ENCODE peak calls at places on chromosomes 11 and 22, in six cellular contexts. One of them, this sample, is unnamed.

GRCh38 chr22:38601221-38601764 is 31.3 kb upstream of the DMC1 start:
- DNase-seq in K562: no peak
- DNase-seq in GM23338: no peak
- DNase-seq in GM12891: no peak
- DNase-seq in breast epithelium: no peak
- DNase-seq in HL-60: no peak
- DNase-seq in this sample: no peak

GRCh38 chr22:45974498-45974897 is 2.5 kb downstream of the WNT7B start:
- DNase-seq in K562: no peak
- DNase-seq in GM23338: no peak
- DNase-seq in GM12891: no peak
- DNase-seq in breast epithelium: no peak
- DNase-seq in HL-60: no peak
- DNase-seq in this sample: no peak

GRCh38 chr22:23223566-23224317 is 43.4 kb downstream of the BCR start:
- DNase-seq in K562: no peak
- DNase-seq in GM23338: no peak
- DNase-seq in GM12891: no peak
- DNase-seq in breast epithelium: no peak
- DNase-seq in HL-60: no peak
- DNase-seq in this sample: peak; percentile 26

GRCh38 chr11:95289378-95289777 is 58.4 kb upstream of the SESN3 start:
- DNase-seq in K562: no peak
- DNase-seq in GM23338: no peak
- DNase-seq in GM12891: no peak
- DNase-seq in breast epithelium: no peak
- DNase-seq in HL-60: no peak
- DNase-seq in this sample: no peak

GRCh38 chr22:21764038-21764804 is 28.6 kb upstream of the YPEL1 start:
- DNase-seq in K562: no peak
- DNase-seq in GM23338: no peak
- DNase-seq in GM12891: no peak
- DNase-seq in breast epithelium: no peak
- DNase-seq in HL-60: no peak
- DNase-seq in this sample: no peak

GRCh38 chr11:93225642-93226041 is 27.9 kb upstream of the SLC36A4 start:
- DNase-seq in K562: peak; percentile 9
- DNase-seq in GM23338: peak; percentile 8
- DNase-seq in GM12891: no peak
- DNase-seq in breast epithelium: no peak
- DNase-seq in HL-60: no peak
- DNase-seq in this sample: no peak

GRCh38 chr11:117220568-117220967 is 11.3 kb downstream of the PCSK7 start:
- DNase-seq in K562: no peak
- DNase-seq in GM23338: no peak
- DNase-seq in GM12891: no peak
- DNase-seq in breast epithelium: peak; percentile 71
- DNase-seq in HL-60: no peak
- DNase-seq in this sample: no peak

GRCh38 chr22:31173386-31174145 is 13.6 kb downstream of the RNF185 start:
- DNase-seq in K562: no peak
- DNase-seq in GM23338: no peak
- DNase-seq in GM12891: no peak
- DNase-seq in breast epithelium: no peak
- DNase-seq in HL-60: no peak
- DNase-seq in this sample: no peak

GRCh38 chr11:61785837-61786402 is 6.5 kb downstream of the TMEM258 start:
- DNase-seq in K562: no peak
- DNase-seq in GM23338: no peak
- DNase-seq in GM12891: no peak
- DNase-seq in breast epithelium: no peak
- DNase-seq in HL-60: no peak
- DNase-seq in this sample: no peak
- TF ChIP-seq POLR2AphosphoS5 in K562: peak; percentile 7
- TF ChIP-seq POLR2AphosphoS5 in GM23338: no peak
- TF ChIP-seq POLR2AphosphoS5 in GM12891: no peak
- TF ChIP-seq POLR2AphosphoS5 in breast epithelium: no peak
- TF ChIP-seq POLR2AphosphoS5 in HL-60: no peak
- TF ChIP-seq POLR2AphosphoS5 in this sample: no peak

GRCh38 chr11:73983764-73984543 is 1.3 kb upstream of the UCP2 start:
- DNase-seq in K562: no peak
- DNase-seq in GM23338: no peak
- DNase-seq in GM12891: no peak
- DNase-seq in breast epithelium: no peak
- DNase-seq in HL-60: peak; percentile 45
- DNase-seq in this sample: no peak

GRCh38 chr11:73982595-73982989 is at the start of gene UCP2:
- DNase-seq in K562: peak; percentile 91
- DNase-seq in GM23338: peak; percentile 84
- DNase-seq in GM12891: peak; percentile 65
- DNase-seq in breast epithelium: peak; percentile 67
- DNase-seq in HL-60: peak; percentile 86
- DNase-seq in this sample: peak; percentile 90

GRCh38 chr11:73981051-73981805 is 1.4 kb downstream of the UCP2 start:
- DNase-seq in K562: no peak
- DNase-seq in GM23338: no peak
- DNase-seq in GM12891: no peak
- DNase-seq in breast epithelium: no peak
- DNase-seq in HL-60: no peak
- DNase-seq in this sample: no peak

GRCh38 chr11:73980001-73980960 is 2.4 kb downstream of the UCP2 start:
- DNase-seq in K562: peak; percentile 76
- DNase-seq in GM23338: peak; percentile 30
- DNase-seq in GM12891: peak; percentile 82
- DNase-seq in breast epithelium: peak; percentile 40
- DNase-seq in HL-60: peak; percentile 89
- DNase-seq in this sample: peak; percentile 83

GRCh38 chr11:73982990-73983763 is 534 bp upstream of the UCP2 start:
- DNase-seq in K562: peak; percentile 99
- DNase-seq in GM23338: peak; percentile 96
- DNase-seq in GM12891: peak; percentile 92
- DNase-seq in breast epithelium: peak; percentile 86
- DNase-seq in HL-60: peak; percentile 99
- DNase-seq in this sample: peak; percentile 95
- TF ChIP-seq POLR2AphosphoS5 in K562: peak; percentile 54
- TF ChIP-seq POLR2AphosphoS5 in GM23338: peak; percentile 70
- TF ChIP-seq POLR2AphosphoS5 in GM12891: peak; percentile 90
- TF ChIP-seq POLR2AphosphoS5 in breast epithelium: peak; percentile 17
- TF ChIP-seq POLR2AphosphoS5 in HL-60: peak; percentile 93
- TF ChIP-seq POLR2AphosphoS5 in this sample: peak; percentile 71

GRCh38 chr22:35587896-35588295 is 29.2 kb downstream of the MB start:
- DNase-seq in K562: no peak
- DNase-seq in GM23338: no peak
- DNase-seq in GM12891: no peak
- DNase-seq in breast epithelium: no peak
- DNase-seq in HL-60: no peak
- DNase-seq in this sample: no peak

GRCh38 chr22:35589736-35590079 is 27.4 kb downstream of the MB start:
- DNase-seq in K562: no peak
- DNase-seq in GM23338: no peak
- DNase-seq in GM12891: no peak
- DNase-seq in breast epithelium: no peak
- DNase-seq in HL-60: no peak
- DNase-seq in this sample: no peak

GRCh38 chr22:35589071-35589735 is 27.9 kb downstream of the MB start:
- DNase-seq in K562: no peak
- DNase-seq in GM23338: no peak
- DNase-seq in GM12891: no peak
- DNase-seq in breast epithelium: peak; percentile 20
- DNase-seq in HL-60: peak; percentile 73
- DNase-seq in this sample: peak; percentile 22

GRCh38 chr22:35586771-35587170 is 30.4 kb downstream of the MB start:
- DNase-seq in K562: no peak
- DNase-seq in GM23338: no peak
- DNase-seq in GM12891: no peak
- DNase-seq in breast epithelium: no peak
- DNase-seq in HL-60: no peak
- DNase-seq in this sample: no peak

GRCh38 chr22:35587447-35587870 is 29.7 kb downstream of the MB start:
- DNase-seq in K562: no peak
- DNase-seq in GM23338: no peak
- DNase-seq in GM12891: no peak
- DNase-seq in breast epithelium: peak; percentile 79
- DNase-seq in HL-60: no peak
- DNase-seq in this sample: peak; percentile 60
- TF ChIP-seq POLR2AphosphoS5 in K562: no peak
- TF ChIP-seq POLR2AphosphoS5 in GM23338: no peak
- TF ChIP-seq POLR2AphosphoS5 in GM12891: no peak
- TF ChIP-seq POLR2AphosphoS5 in breast epithelium: peak; percentile 31
- TF ChIP-seq POLR2AphosphoS5 in HL-60: no peak
- TF ChIP-seq POLR2AphosphoS5 in this sample: peak; percentile 88

GRCh38 chr22:43919106-43919965 is 4.3 kb upstream of the PNPLA3 start:
- DNase-seq in K562: no peak
- DNase-seq in GM23338: no peak
- DNase-seq in GM12891: no peak
- DNase-seq in breast epithelium: peak; percentile 83
- DNase-seq in HL-60: no peak
- DNase-seq in this sample: no peak
- TF ChIP-seq POLR2AphosphoS5 in K562: no peak
- TF ChIP-seq POLR2AphosphoS5 in GM23338: no peak
- TF ChIP-seq POLR2AphosphoS5 in GM12891: no peak
- TF ChIP-seq POLR2AphosphoS5 in breast epithelium: peak; percentile 20
- TF ChIP-seq POLR2AphosphoS5 in HL-60: no peak
- TF ChIP-seq POLR2AphosphoS5 in this sample: no peak

GRCh38 chr22:50249382-50250248 is 1.4 kb downstream of the HDAC10 start:
- DNase-seq in K562: no peak
- DNase-seq in GM23338: no peak
- DNase-seq in GM12891: no peak
- DNase-seq in breast epithelium: no peak
- DNase-seq in HL-60: no peak
- DNase-seq in this sample: no peak

GRCh38 chr22:50252081-50253045 is 1.3 kb upstream of the HDAC10 start:
- DNase-seq in K562: no peak
- DNase-seq in GM23338: peak; percentile 87
- DNase-seq in GM12891: peak; percentile 68
- DNase-seq in breast epithelium: peak; percentile 76
- DNase-seq in HL-60: peak; percentile 77
- DNase-seq in this sample: peak; percentile 84

GRCh38 chr22:50251472-50252054 is 498 bp upstream of the HDAC10 start:
- DNase-seq in K562: no peak
- DNase-seq in GM23338: peak; percentile 49
- DNase-seq in GM12891: no peak
- DNase-seq in breast epithelium: no peak
- DNase-seq in HL-60: no peak
- DNase-seq in this sample: no peak

GRCh38 chr22:50250249-50250554 is 863 bp downstream of the HDAC10 start:
- DNase-seq in K562: no peak
- DNase-seq in GM23338: no peak
- DNase-seq in GM12891: no peak
- DNase-seq in breast epithelium: no peak
- DNase-seq in HL-60: no peak
- DNase-seq in this sample: no peak

GRCh38 chr22:50250555-50251471 is at the start of gene HDAC10:
- DNase-seq in K562: peak; percentile 85
- DNase-seq in GM23338: peak; percentile 94
- DNase-seq in GM12891: peak; percentile 98
- DNase-seq in breast epithelium: no peak
- DNase-seq in HL-60: peak; percentile 85
- DNase-seq in this sample: peak; percentile 91
- TF ChIP-seq POLR2AphosphoS5 in K562: no peak
- TF ChIP-seq POLR2AphosphoS5 in GM23338: peak; percentile 37
- TF ChIP-seq POLR2AphosphoS5 in GM12891: peak; percentile 60
- TF ChIP-seq POLR2AphosphoS5 in breast epithelium: no peak
- TF ChIP-seq POLR2AphosphoS5 in HL-60: peak; percentile 70
- TF ChIP-seq POLR2AphosphoS5 in this sample: peak; percentile 52

GRCh38 chr11:1843098-1843473 is 4.3 kb downstream of the TNNI2 start:
- DNase-seq in K562: no peak
- DNase-seq in GM23338: no peak
- DNase-seq in GM12891: no peak
- DNase-seq in breast epithelium: no peak
- DNase-seq in HL-60: no peak
- DNase-seq in this sample: no peak
- TF ChIP-seq POLR2AphosphoS5 in K562: no peak
- TF ChIP-seq POLR2AphosphoS5 in GM23338: no peak
- TF ChIP-seq POLR2AphosphoS5 in GM12891: no peak
- TF ChIP-seq POLR2AphosphoS5 in breast epithelium: no peak
- TF ChIP-seq POLR2AphosphoS5 in HL-60: no peak
- TF ChIP-seq POLR2AphosphoS5 in this sample: no peak

This sample was measured in transverse colon.